ENCODE peak calls at places on chromosomes 4 and X, in four cellular contexts. G, R, K and Q are unnamed samples. For H3K4me1, the result is how much of the 10 kb centered on the place peaks cover.

GRCh38 chrX:119729408-119730201 is 28.8 kb upstream of the SOWAHD start:
- DNase-seq in R (peak), G (peak), K (peak), Q (peak)

GRCh38 chrX:91435465-91435864 is 826 bp downstream of the PABPC5 start:
- DNase-seq in R (no peak), G (no peak), K (no peak), Q (no peak)

GRCh38 chrX:30141966-30142365 is 73.4 kb upstream of the MAGEB2 start:
- DNase-seq in R (no peak), K (no peak), G (no peak), Q (no peak)

GRCh38 chrX:150690126-150690525 is 3.1 kb upstream of the MTMR1 start:
- DNase-seq in G (no peak), K (no peak), R (no peak), Q (no peak)

GRCh38 chr4:183312841-183313240 is 7.2 kb downstream of the CLDN22 start:
- DNase-seq in G (no peak), R (no peak), K (no peak), Q (no peak)

GRCh38 chr4:159075531-159075932 is 27.3 kb upstream of the RAPGEF2 start:
- DNase-seq in K (no peak), R (no peak), G (no peak), Q (no peak)

GRCh38 chrX:70504772-70505450 is 60.3 kb downstream of the DLG3 start:
- DNase-seq in R (no peak), G (no peak), K (no peak), Q (no peak)

GRCh38 chr4:74009307-74009706 is 10.8 kb upstream of the CXCL5 start:
- DNase-seq in R (no peak), G (no peak), K (no peak), Q (no peak)

GRCh38 chr4:15945516-15945915 is 7.0 kb upstream of the FGFBP1 start:
- DNase-seq in K (no peak), R (no peak), G (no peak), Q (no peak)

GRCh38 chr4:26402458-26402857 is 81.6 kb downstream of the RBPJ start:
- DNase-seq in R (no peak), G (peak), K (no peak), Q (no peak)

GRCh38 chr4:84342161-84342560 is 156.9 kb downstream of the NKX6-1 start:
- DNase-seq in G (no peak), K (no peak), R (no peak), Q (no peak)

GRCh38 chr4:152665691-152666410 is 13.9 kb downstream of the TMEM154 start:
- DNase-seq in K (no peak), G (no peak), R (no peak), Q (peak)

GRCh38 chr4:123870283-123870876 is 473.8 kb downstream of the SPRY1 start:
- DNase-seq in K (no peak), R (no peak), G (no peak), Q (no peak)

GRCh38 chr4:170047774-170048354 is 21.7 kb upstream of the MFAP3L start:
- DNase-seq in R (peak), K (peak), G (no peak), Q (peak)

GRCh38 chr4:81757706-81758105 is 286.0 kb upstream of the RASGEF1B start:
- DNase-seq in R (no peak), G (no peak), K (no peak), Q (no peak)

GRCh38 chr4:11805837-11806236 is 377.1 kb upstream of the HS3ST1 start:
- DNase-seq in R (no peak), K (no peak), G (no peak), Q (no peak)

GRCh38 chr4:173182403-173182802 is 13.8 kb downstream of the GALNT7 start:
- DNase-seq in R (peak), G (no peak), K (no peak), Q (no peak)

GRCh38 chr4:12118651-12119213 is 690.0 kb upstream of the HS3ST1 start:
- DNase-seq in R (no peak), K (no peak), G (no peak), Q (no peak)

GRCh38 chr4:125317526-125317880 is 2.7 kb downstream of the FAT4 start:
- DNase-seq in G (no peak), R (peak), K (no peak), Q (peak)

GRCh38 chrX:48509619-48510018 is 827 bp downstream of the PORCN start:
- DNase-seq in K (no peak), R (no peak), G (no peak), Q (no peak)

GRCh38 chr4:2647403-2648158 is 108.6 kb downstream of the TNIP2 start:
- DNase-seq in K (no peak), G (no peak), R (peak), Q (no peak)

GRCh38 chr4:173525118-173526033 is 4.7 kb downstream of the HAND2 start:
- DNase-seq in R (peak), G (no peak), K (no peak), Q (no peak)

GRCh38 chr4:122896270-122896669 is 26.1 kb downstream of the NUDT6 start:
- DNase-seq in R (no peak), G (no peak), K (no peak), Q (no peak)

GRCh38 chrX:133985164-133986007 is at the start of gene GPC3:
- DNase-seq in G (no peak), K (peak), R (no peak), Q (peak)

GRCh38 chr4:100372432-100372831 is 145.4 kb downstream of the EMCN start:
- DNase-seq in G (no peak), R (no peak), K (no peak), Q (no peak)

GRCh38 chr4:97367878-97368277 is 775.4 kb downstream of the STPG2 start:
- DNase-seq in G (no peak), K (no peak), R (no peak), Q (no peak)

GRCh38 chr4:143351149-143351691 is 14.5 kb downstream of the GAB1 start:
- DNase-seq in K (no peak), R (no peak), G (no peak), Q (no peak)

GRCh38 chr4:153809307-153809706 is 20.4 kb upstream of the SFRP2 start:
- DNase-seq in K (no peak), R (no peak), G (peak), Q (no peak)

GRCh38 chr4:102180080-102180479 is 165.2 kb downstream of the SLC39A8 start:
- DNase-seq in K (no peak), R (no peak), G (no peak), Q (no peak)

GRCh38 chrX:41435708-41436107 is 11.4 kb upstream of the NYX start:
- DNase-seq in K (no peak), R (no peak), G (no peak), Q (no peak)

GRCh38 chr4:76697129-76697803 is 200.7 kb downstream of the SOWAHB start:
- DNase-seq in K (no peak), R (no peak), G (peak), Q (no peak)

GRCh38 chrX:64377753-64378152 is 17.5 kb downstream of the MTMR8 start:
- DNase-seq in R (no peak), G (no peak), K (no peak), Q (no peak)

GRCh38 chrX:19836337-19836736 is 51.1 kb downstream of the SH3KBP1 start:
- DNase-seq in R (no peak), G (no peak), K (no peak), Q (no peak)

GRCh38 chr4:87014284-87014782 is 79.5 kb downstream of the AFF1 start:
- DNase-seq in K (no peak), R (no peak), G (no peak), Q (no peak)

GRCh38 chr4:87017580-87018061 is 82.8 kb downstream of the AFF1 start:
- DNase-seq in R (no peak), K (no peak), G (no peak), Q (no peak)

GRCh38 chr4:87019898-87020297 is 85.1 kb downstream of the AFF1 start:
- DNase-seq in G (no peak), R (no peak), K (no peak), Q (no peak)

GRCh38 chr4:87019243-87019817 is 84.5 kb downstream of the AFF1 start:
- DNase-seq in G (no peak), R (no peak), K (no peak), Q (no peak)

GRCh38 chr4:87018751-87019150 is 83.9 kb downstream of the AFF1 start:
- DNase-seq in R (no peak), K (no peak), G (no peak), Q (no peak)
- H3K4me1 ChIP-seq in R (under half), K (under half), G (under half), Q (under half)

DNA sequence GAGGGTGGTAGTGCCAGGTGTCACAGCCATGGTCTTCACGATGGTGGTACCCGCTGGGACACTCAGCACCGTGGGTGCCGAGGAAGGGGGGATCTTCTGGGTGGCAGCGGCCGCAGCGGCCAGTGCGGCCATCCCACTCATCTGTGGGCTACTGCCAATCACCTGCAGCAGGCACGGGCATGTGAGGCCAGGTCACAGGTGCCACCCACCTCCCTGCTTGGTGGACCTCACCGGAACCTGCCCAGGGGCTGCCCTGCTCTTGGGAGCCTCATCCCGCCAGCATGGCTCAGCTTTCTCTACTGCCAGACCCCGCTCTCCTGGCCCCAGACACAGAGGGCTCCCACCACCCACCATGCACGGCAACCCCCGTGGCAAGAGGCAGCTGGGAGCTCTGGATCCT is 13.0 kb downstream of the HCFC1 start:
- DNase-seq in K (no peak), R (no peak), G (no peak), Q (no peak)
- H3K4me1 ChIP-seq in K (under half), R (under half), G (under half), Q (under half)

GRCh38 chr4:105708376-105709080 is at the start of the genes GSTCD and INTS12:
- DNase-seq in K (peak), G (peak), R (peak), Q (peak)
- H3K4me1 ChIP-seq in K (under half), G (under half), R (under half), Q (under half)

DNA sequence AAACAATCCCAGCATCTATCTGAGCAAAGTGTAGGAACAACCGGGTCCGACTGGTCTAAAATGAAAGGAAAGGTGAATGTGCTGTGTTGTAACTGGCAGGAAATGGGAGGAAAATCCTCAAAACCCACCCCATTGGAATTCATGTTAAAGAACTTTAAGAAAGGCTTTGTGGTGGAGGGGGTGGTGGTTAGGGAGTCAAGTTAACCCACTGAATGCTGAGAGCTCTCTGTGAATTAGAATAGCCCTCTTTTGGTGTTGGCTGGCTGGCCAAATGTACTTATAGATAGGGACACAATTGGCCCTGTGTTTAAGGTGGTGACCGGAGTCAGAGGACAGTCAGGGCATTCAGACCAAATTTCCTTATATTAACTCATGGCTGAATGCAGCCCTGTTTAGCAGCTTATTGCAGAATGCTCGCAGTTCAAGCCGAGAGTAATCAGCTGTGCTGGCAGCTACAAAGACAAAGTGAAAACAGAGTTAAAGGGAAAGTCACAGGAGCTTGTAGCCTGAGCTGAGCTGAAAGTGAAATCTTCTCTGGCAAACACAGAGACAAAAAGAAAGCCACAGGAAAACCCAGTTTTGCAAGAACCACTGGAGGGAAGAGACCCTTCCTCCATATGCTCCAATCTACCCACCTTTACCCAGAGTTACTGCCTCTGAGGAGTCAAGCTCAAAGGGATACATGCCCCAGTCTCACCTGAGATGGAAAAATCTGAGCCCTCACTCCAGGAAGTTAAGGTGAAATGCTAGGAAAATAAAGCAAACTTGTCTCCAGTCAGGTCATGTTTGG is 38.5 kb upstream of the UGT2B7 start:
- DNase-seq in G (no peak), K (no peak), R (no peak), Q (no peak)
- H3K4me1 ChIP-seq in G (under half), K (under half), R (under half), Q (under half)

GRCh38 chrX:107741318-107741813 is 34.2 kb downstream of the TSC22D3 start:
- DNase-seq in K (no peak), R (no peak), G (no peak), Q (no peak)
- H3K4me1 ChIP-seq in K (under half), R (under half), G (under half), Q (under half)

DNA sequence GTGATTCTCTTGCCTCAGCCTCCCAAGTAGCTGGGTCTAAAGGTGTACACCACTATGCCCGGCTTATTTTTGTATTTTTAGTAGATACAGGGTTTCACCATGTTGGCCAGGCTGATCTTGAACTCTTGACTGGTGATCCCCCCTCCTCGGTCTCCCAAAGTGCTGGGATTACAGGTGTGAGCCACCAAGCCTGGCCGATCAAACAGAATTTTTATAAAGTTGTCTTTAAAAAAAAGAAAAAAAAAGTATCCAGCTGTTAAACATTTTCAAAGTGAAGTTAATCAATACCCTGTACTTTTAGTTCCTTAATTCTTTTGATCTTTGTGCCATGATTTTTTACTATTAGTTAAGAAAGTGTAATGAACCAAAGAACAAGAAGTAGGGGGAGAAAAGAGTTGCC is 24.3 kb downstream of the SMAD1 start:
- DNase-seq in G (no peak), R (no peak), K (no peak), Q (no peak)
- H3K4me1 ChIP-seq in G (under half), R (under half), K (under half), Q (under half)

GRCh38 chr4:186900980-186901379 is 177.3 kb upstream of the FAT1 start:
- DNase-seq in K (no peak), R (no peak), G (no peak), Q (no peak)
- H3K4me1 ChIP-seq in K (under half), R (under half), G (under half), Q (under half)

GRCh38 chr4:3865986-3866812 is 100.0 kb downstream of the ADRA2C start:
- DNase-seq in R (no peak), K (no peak), G (no peak), Q (no peak)

GRCh38 chr4:3862640-3863420 is 96.6 kb downstream of the ADRA2C start:
- DNase-seq in K (no peak), G (no peak), R (no peak), Q (no peak)

GRCh38 chr4:3863841-3864734 is 97.9 kb downstream of the ADRA2C start:
- DNase-seq in R (no peak), G (no peak), K (no peak), Q (no peak)

GRCh38 chr4:3866813-3867129 is 100.6 kb downstream of the ADRA2C start:
- DNase-seq in K (no peak), R (no peak), G (no peak), Q (no peak)

GRCh38 chr4:3864736-3865721 is 98.8 kb downstream of the ADRA2C start:
- DNase-seq in R (no peak), G (no peak), K (no peak), Q (no peak)
- H3K4me1 ChIP-seq in R (under half), G (under half), K (under half), Q (under half)

GRCh38 chrX:12441376-12442128 is 303.3 kb downstream of the FRMPD4 start:
- DNase-seq in R (no peak), G (no peak), K (no peak), Q (no peak)
- H3K4me1 ChIP-seq in R (under half), G (under half), K (under half), Q (under half)